ENCODE peak calls at places on chromosome 4, in ten cellular contexts. One of them, this sample, is unnamed.

GRCh38 chr4:13182136-13182535 is 302.0 kb downstream of the RAB28 start:
- DNase-seq in transverse colon: no peak
- DNase-seq in A549: no peak
- DNase-seq in thyroid gland: no peak
- DNase-seq in esophagus muscularis mucosa: no peak
- DNase-seq in OCI-LY7: no peak
- DNase-seq in MM.1S: no peak
- DNase-seq in CD8-positive, alpha-beta T cell: no peak
- DNase-seq in ovary: no peak
- DNase-seq in cardiac muscle cell: no peak
- DNase-seq in this sample: no peak

GRCh38 chr4:1409079-1409805 is 3.0 kb upstream of the NKX1-1 start:
- DNase-seq in transverse colon: no peak
- DNase-seq in A549: no peak
- DNase-seq in thyroid gland: no peak
- DNase-seq in esophagus muscularis mucosa: no peak
- DNase-seq in OCI-LY7: no peak
- DNase-seq in MM.1S: no peak
- DNase-seq in CD8-positive, alpha-beta T cell: no peak
- DNase-seq in ovary: no peak
- DNase-seq in cardiac muscle cell: no peak
- DNase-seq in this sample: no peak

GRCh38 chr4:71713611-71714203 is 70.2 kb downstream of the GC start:
- DNase-seq in transverse colon: no peak
- DNase-seq in A549: no peak
- DNase-seq in thyroid gland: no peak
- DNase-seq in esophagus muscularis mucosa: no peak
- DNase-seq in OCI-LY7: peak; percentile 39
- DNase-seq in MM.1S: peak; percentile 52
- DNase-seq in CD8-positive, alpha-beta T cell: no peak
- DNase-seq in ovary: no peak
- DNase-seq in cardiac muscle cell: peak; percentile 63
- DNase-seq in this sample: no peak

GRCh38 chr4:31655328-31655727 is 935.2 kb downstream of the PCDH7 start:
- DNase-seq in transverse colon: no peak
- DNase-seq in A549: no peak
- DNase-seq in thyroid gland: no peak
- DNase-seq in esophagus muscularis mucosa: no peak
- DNase-seq in OCI-LY7: no peak
- DNase-seq in MM.1S: no peak
- DNase-seq in CD8-positive, alpha-beta T cell: no peak
- DNase-seq in ovary: no peak
- DNase-seq in cardiac muscle cell: no peak
- DNase-seq in this sample: no peak

GRCh38 chr4:138034871-138035270 is 207.3 kb downstream of the SLC7A11 start:
- DNase-seq in transverse colon: no peak
- DNase-seq in A549: no peak
- DNase-seq in thyroid gland: no peak
- DNase-seq in esophagus muscularis mucosa: no peak
- DNase-seq in OCI-LY7: no peak
- DNase-seq in MM.1S: no peak
- DNase-seq in CD8-positive, alpha-beta T cell: no peak
- DNase-seq in ovary: no peak
- DNase-seq in cardiac muscle cell: no peak
- DNase-seq in this sample: no peak

GRCh38 chr4:89823416-89823815 is 13.5 kb downstream of the SNCA start:
- DNase-seq in transverse colon: no peak
- DNase-seq in A549: no peak
- DNase-seq in thyroid gland: no peak
- DNase-seq in esophagus muscularis mucosa: no peak
- DNase-seq in OCI-LY7: no peak
- DNase-seq in MM.1S: no peak
- DNase-seq in CD8-positive, alpha-beta T cell: no peak
- DNase-seq in ovary: no peak
- DNase-seq in cardiac muscle cell: no peak
- DNase-seq in this sample: no peak

GRCh38 chr4:140363558-140363957 is 9.9 kb upstream of the SCOC start:
- DNase-seq in transverse colon: no peak
- DNase-seq in A549: no peak
- DNase-seq in thyroid gland: no peak
- DNase-seq in esophagus muscularis mucosa: no peak
- DNase-seq in OCI-LY7: no peak
- DNase-seq in MM.1S: no peak
- DNase-seq in CD8-positive, alpha-beta T cell: no peak
- DNase-seq in ovary: no peak
- DNase-seq in cardiac muscle cell: peak; percentile 33
- DNase-seq in this sample: no peak

GRCh38 chr4:159400782-159401712 is 298.2 kb downstream of the RAPGEF2 start:
- DNase-seq in transverse colon: no peak
- DNase-seq in A549: no peak
- DNase-seq in thyroid gland: no peak
- DNase-seq in esophagus muscularis mucosa: no peak
- DNase-seq in OCI-LY7: no peak
- DNase-seq in MM.1S: no peak
- DNase-seq in CD8-positive, alpha-beta T cell: no peak
- DNase-seq in ovary: no peak
- DNase-seq in cardiac muscle cell: no peak
- DNase-seq in this sample: no peak

GRCh38 chr4:126991965-126992364 is 640.8 kb upstream of the INTU start:
- DNase-seq in transverse colon: no peak
- DNase-seq in A549: no peak
- DNase-seq in thyroid gland: peak; percentile 5
- DNase-seq in esophagus muscularis mucosa: no peak
- DNase-seq in OCI-LY7: no peak
- DNase-seq in MM.1S: no peak
- DNase-seq in CD8-positive, alpha-beta T cell: no peak
- DNase-seq in ovary: no peak
- DNase-seq in cardiac muscle cell: no peak
- DNase-seq in this sample: no peak

GRCh38 chr4:113293043-113293560 is 243.6 kb downstream of the ANK2 start:
- DNase-seq in transverse colon: no peak
- DNase-seq in A549: no peak
- DNase-seq in thyroid gland: no peak
- DNase-seq in esophagus muscularis mucosa: no peak
- DNase-seq in OCI-LY7: no peak
- DNase-seq in MM.1S: no peak
- DNase-seq in CD8-positive, alpha-beta T cell: no peak
- DNase-seq in ovary: peak; percentile 14
- DNase-seq in cardiac muscle cell: no peak
- DNase-seq in this sample: peak; percentile 18

GRCh38 chr4:145937990-145938611 is 522 bp downstream of the ZNF827 start:
- DNase-seq in transverse colon: peak; percentile 28
- DNase-seq in A549: no peak
- DNase-seq in thyroid gland: peak; percentile 29
- DNase-seq in esophagus muscularis mucosa: no peak
- DNase-seq in OCI-LY7: peak; percentile 64
- DNase-seq in MM.1S: peak; percentile 31
- DNase-seq in CD8-positive, alpha-beta T cell: peak; percentile 8
- DNase-seq in ovary: peak; percentile 15
- DNase-seq in cardiac muscle cell: peak; percentile 60
- DNase-seq in this sample: no peak

GRCh38 chr4:145937021-145937861 is 1.4 kb downstream of the ZNF827 start:
- DNase-seq in transverse colon: peak; percentile 81
- DNase-seq in A549: no peak
- DNase-seq in thyroid gland: peak; percentile 80
- DNase-seq in esophagus muscularis mucosa: peak; percentile 92
- DNase-seq in OCI-LY7: peak; percentile 69
- DNase-seq in MM.1S: peak; percentile 55
- DNase-seq in CD8-positive, alpha-beta T cell: peak; percentile 4
- DNase-seq in ovary: peak; percentile 75
- DNase-seq in cardiac muscle cell: peak; percentile 79
- DNase-seq in this sample: peak; percentile 75

GRCh38 chr4:145938618-145939177 is at the start of gene ZNF827:
- DNase-seq in transverse colon: peak; percentile 78
- DNase-seq in A549: no peak
- DNase-seq in thyroid gland: peak; percentile 81
- DNase-seq in esophagus muscularis mucosa: no peak
- DNase-seq in OCI-LY7: peak; percentile 87
- DNase-seq in MM.1S: peak; percentile 44
- DNase-seq in CD8-positive, alpha-beta T cell: peak; percentile 43
- DNase-seq in ovary: peak; percentile 66
- DNase-seq in cardiac muscle cell: peak; percentile 83
- DNase-seq in this sample: peak; percentile 48

GRCh38 chr4:145939856-145940255 is 1.2 kb upstream of the ZNF827 start:
- DNase-seq in transverse colon: no peak
- DNase-seq in A549: no peak
- DNase-seq in thyroid gland: no peak
- DNase-seq in esophagus muscularis mucosa: no peak
- DNase-seq in OCI-LY7: no peak
- DNase-seq in MM.1S: no peak
- DNase-seq in CD8-positive, alpha-beta T cell: no peak
- DNase-seq in ovary: no peak
- DNase-seq in cardiac muscle cell: no peak
- DNase-seq in this sample: no peak

DNA sequence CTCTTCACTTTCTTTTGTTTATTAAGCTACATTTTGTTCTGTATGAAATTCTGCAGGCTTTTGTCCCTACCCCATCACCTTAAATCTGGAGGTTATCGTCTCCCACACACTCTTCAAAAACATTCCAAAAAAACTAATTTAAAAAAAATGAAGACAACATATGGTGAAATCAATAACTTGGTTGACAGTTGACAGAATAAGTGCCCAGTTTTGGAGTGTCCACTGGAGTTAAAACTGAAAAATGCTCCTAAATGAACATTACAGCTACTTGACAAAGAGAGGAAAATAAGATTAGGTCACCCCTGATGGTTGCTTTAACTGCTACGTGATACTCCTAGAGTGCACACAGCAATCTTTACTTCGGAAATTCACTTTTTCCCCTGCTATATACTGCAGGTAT is 618 bp upstream of the ZNF827 start:
- DNase-seq in transverse colon: no peak
- DNase-seq in A549: no peak
- DNase-seq in thyroid gland: no peak
- DNase-seq in esophagus muscularis mucosa: no peak
- DNase-seq in OCI-LY7: peak; percentile 16
- DNase-seq in MM.1S: no peak
- DNase-seq in CD8-positive, alpha-beta T cell: no peak
- DNase-seq in ovary: no peak
- DNase-seq in cardiac muscle cell: peak; percentile 7
- DNase-seq in this sample: no peak
- H3K4me3 ChIP-seq in transverse colon: peak overlapping the region; percentile 72
- H3K4me3 ChIP-seq in A549: peak overlapping the region; percentile 72
- H3K4me3 ChIP-seq in thyroid gland: no peak overlapping the region
- H3K4me3 ChIP-seq in esophagus muscularis mucosa: peak overlapping the region; percentile 91
- H3K4me3 ChIP-seq in OCI-LY7: peak overlapping the region; percentile 87
- H3K4me3 ChIP-seq in MM.1S: peak overlapping the region; percentile 78
- H3K4me3 ChIP-seq in CD8-positive, alpha-beta T cell: peak overlapping the region; percentile 61
- H3K4me3 ChIP-seq in ovary: peak overlapping the region; percentile 90
- H3K4me3 ChIP-seq in cardiac muscle cell: peak overlapping the region; percentile 100
- H3K4me3 ChIP-seq in this sample: peak overlapping the region; percentile 80

GRCh38 chr4:76590847-76591281 is 155.8 kb downstream of the SHROOM3 start:
- DNase-seq in transverse colon: no peak
- DNase-seq in A549: no peak
- DNase-seq in thyroid gland: no peak
- DNase-seq in esophagus muscularis mucosa: no peak
- DNase-seq in OCI-LY7: no peak
- DNase-seq in MM.1S: no peak
- DNase-seq in CD8-positive, alpha-beta T cell: no peak
- DNase-seq in ovary: no peak
- DNase-seq in cardiac muscle cell: no peak
- DNase-seq in this sample: no peak
- TF ChIP-seq CTCF in transverse colon: no peak
- TF ChIP-seq CTCF in A549: no peak
- TF ChIP-seq CTCF in thyroid gland: no peak
- TF ChIP-seq CTCF in esophagus muscularis mucosa: no peak
- TF ChIP-seq CTCF in OCI-LY7: no peak
- TF ChIP-seq CTCF in MM.1S: no peak
- TF ChIP-seq CTCF in CD8-positive, alpha-beta T cell: no peak
- TF ChIP-seq CTCF in ovary: no peak
- TF ChIP-seq CTCF in cardiac muscle cell: no peak
- TF ChIP-seq CTCF in this sample: no peak

GRCh38 chr4:158171456-158171790 is 1.4 kb downstream of the GASK1B start:
- DNase-seq in transverse colon: no peak
- DNase-seq in A549: no peak
- DNase-seq in thyroid gland: no peak
- DNase-seq in esophagus muscularis mucosa: no peak
- DNase-seq in OCI-LY7: no peak
- DNase-seq in MM.1S: no peak
- DNase-seq in CD8-positive, alpha-beta T cell: no peak
- DNase-seq in ovary: no peak
- DNase-seq in cardiac muscle cell: no peak
- DNase-seq in this sample: no peak
- H3K4me1 ChIP-seq in transverse colon: peaks cover 20% of the 10 kb centered on the region
- H3K4me1 ChIP-seq in A549: peaks cover 5% of the 10 kb centered on the region
- H3K4me1 ChIP-seq in thyroid gland: peaks cover 10% of the 10 kb centered on the region
- H3K4me1 ChIP-seq in esophagus muscularis mucosa: peaks cover 48% of the 10 kb centered on the region
- H3K4me1 ChIP-seq in OCI-LY7: no peaks in the 10 kb centered on the region
- H3K4me1 ChIP-seq in MM.1S: peaks cover 4% of the 10 kb centered on the region
- H3K4me1 ChIP-seq in CD8-positive, alpha-beta T cell: no peaks in the 10 kb centered on the region
- H3K4me1 ChIP-seq in ovary: peaks cover 10% of the 10 kb centered on the region
- H3K4me1 ChIP-seq in cardiac muscle cell: peaks cover 39% of the 10 kb centered on the region
- H3K4me1 ChIP-seq in this sample: peaks cover 12% of the 10 kb centered on the region

GRCh38 chr4:152936446-152937279 is 540 bp downstream of the FHDC1 start:
- DNase-seq in transverse colon: peak; percentile 56
- DNase-seq in A549: peak; percentile 22
- DNase-seq in thyroid gland: peak; percentile 52
- DNase-seq in esophagus muscularis mucosa: no peak
- DNase-seq in OCI-LY7: no peak
- DNase-seq in MM.1S: peak; percentile 12
- DNase-seq in CD8-positive, alpha-beta T cell: no peak
- DNase-seq in ovary: no peak
- DNase-seq in cardiac muscle cell: peak; percentile 39
- DNase-seq in this sample: peak; percentile 57
- H3K4me3 ChIP-seq in transverse colon: peak overlapping the region; percentile 64
- H3K4me3 ChIP-seq in A549: peak overlapping the region; percentile 74
- H3K4me3 ChIP-seq in thyroid gland: peak overlapping the region; percentile 83
- H3K4me3 ChIP-seq in esophagus muscularis mucosa: peak overlapping the region; percentile 71
- H3K4me3 ChIP-seq in OCI-LY7: no peak overlapping the region
- H3K4me3 ChIP-seq in MM.1S: peak overlapping the region; percentile 86
- H3K4me3 ChIP-seq in CD8-positive, alpha-beta T cell: peak overlapping the region; percentile 52
- H3K4me3 ChIP-seq in ovary: peak overlapping the region; percentile 59
- H3K4me3 ChIP-seq in cardiac muscle cell: peak overlapping the region; percentile 69
- H3K4me3 ChIP-seq in this sample: peak overlapping the region; percentile 78

GRCh38 chr4:26496207-26496783 is 6.0 kb upstream of the CCKAR start:
- DNase-seq in transverse colon: no peak
- DNase-seq in A549: no peak
- DNase-seq in thyroid gland: no peak
- DNase-seq in esophagus muscularis mucosa: peak; percentile 88
- DNase-seq in OCI-LY7: no peak
- DNase-seq in MM.1S: no peak
- DNase-seq in CD8-positive, alpha-beta T cell: no peak
- DNase-seq in ovary: no peak
- DNase-seq in cardiac muscle cell: no peak
- DNase-seq in this sample: no peak
- TF ChIP-seq CTCF in transverse colon: no peak
- TF ChIP-seq CTCF in A549: no peak
- TF ChIP-seq CTCF in thyroid gland: no peak
- TF ChIP-seq CTCF in esophagus muscularis mucosa: no peak
- TF ChIP-seq CTCF in OCI-LY7: no peak
- TF ChIP-seq CTCF in MM.1S: no peak
- TF ChIP-seq CTCF in CD8-positive, alpha-beta T cell: no peak
- TF ChIP-seq CTCF in ovary: no peak
- TF ChIP-seq CTCF in cardiac muscle cell: no peak
- TF ChIP-seq CTCF in this sample: no peak

GRCh38 chr4:10670346-10670745 is 14.2 kb downstream of the CLNK start:
- DNase-seq in transverse colon: no peak
- DNase-seq in A549: no peak
- DNase-seq in thyroid gland: peak; percentile 20
- DNase-seq in esophagus muscularis mucosa: no peak
- DNase-seq in OCI-LY7: no peak
- DNase-seq in MM.1S: no peak
- DNase-seq in CD8-positive, alpha-beta T cell: no peak
- DNase-seq in ovary: no peak
- DNase-seq in cardiac muscle cell: no peak
- DNase-seq in this sample: no peak
- H3K4me1 ChIP-seq in transverse colon: no peaks in the 10 kb centered on the region
- H3K4me1 ChIP-seq in A549: no peaks in the 10 kb centered on the region
- H3K4me1 ChIP-seq in thyroid gland: no peaks in the 10 kb centered on the region
- H3K4me1 ChIP-seq in esophagus muscularis mucosa: no peaks in the 10 kb centered on the region
- H3K4me1 ChIP-seq in OCI-LY7: peaks cover 18% of the 10 kb centered on the region
- H3K4me1 ChIP-seq in MM.1S: peaks cover 51% of the 10 kb centered on the region
- H3K4me1 ChIP-seq in CD8-positive, alpha-beta T cell: peaks cover 23% of the 10 kb centered on the region
- H3K4me1 ChIP-seq in ovary: no peaks in the 10 kb centered on the region
- H3K4me1 ChIP-seq in cardiac muscle cell: no peaks in the 10 kb centered on the region
- H3K4me1 ChIP-seq in this sample: no peaks in the 10 kb centered on the region

This sample was measured in psoas muscle.